ENCODE peak calls at places on chromosomes 1 and 21, in four cellular contexts. Q, H, L and C are unnamed samples.

GRCh38 chr21:46442938-46443337 is 15.8 kb upstream of the DIP2A start:
- DNase-seq in Q (no peak), H (no peak), L (no peak), C (no peak)

GRCh38 chr1:110390692-110391232 is at the start of gene SLC16A4:
- DNase-seq in Q (peak; percentile 86), H (no peak), L (peak; percentile 69), C (peak; percentile 51)

GRCh38 chr1:44423706-44424546 is 18.9 kb downstream of the RNF220 start:
- DNase-seq in Q (peak; percentile 80), H (peak; percentile 86), L (peak; percentile 77), C (peak; percentile 92)

GRCh38 chr1:96521994-96522760 is 199.4 kb upstream of the PTBP2 start:
- DNase-seq in Q (peak; percentile 67), H (peak; percentile 29), L (peak; percentile 68), C (peak; percentile 22)

GRCh38 chr1:161792740-161793139 is 26.6 kb downstream of the ATF6 start:
- DNase-seq in Q (peak; percentile 88), H (peak; percentile 88), L (peak; percentile 84), C (peak; percentile 91)

GRCh38 chr1:37433171-37433570 is 41.2 kb upstream of the ZC3H12A start:
- DNase-seq in Q (no peak), H (no peak), L (no peak), C (no peak)

GRCh38 chr1:219909476-219909875 is 18.9 kb downstream of the SLC30A10 start:
- DNase-seq in Q (no peak), H (no peak), L (no peak), C (no peak)

GRCh38 chr1:202129453-202130274 is 6.9 kb downstream of the GPR37L1 start:
- DNase-seq in Q (no peak), H (no peak), L (no peak), C (no peak)

GRCh38 chr1:47675721-47676120 is 237.9 kb downstream of the FOXD2 start:
- DNase-seq in Q (no peak), H (no peak), L (no peak), C (no peak)

GRCh38 chr1:113141650-113142473 is 68.9 kb downstream of the LRIG2 start:
- DNase-seq in Q (peak; percentile 65), H (peak; percentile 69), L (peak; percentile 52), C (peak; percentile 76)

GRCh38 chr21:41648591-41649031 is 118.2 kb downstream of the RIPK4 start:
- DNase-seq in Q (peak; percentile 80), H (no peak), L (peak; percentile 81), C (peak; percentile 88)

GRCh38 chr21:9767592-9768375 is 753.6 kb upstream of the TPTE start:
- DNase-seq in Q (no peak), H (no peak), L (no peak), C (no peak)

GRCh38 chr1:207807395-207808321 is 55.8 kb downstream of the CD46 start:
- DNase-seq in Q (no peak), H (no peak), L (peak; percentile 32), C (no peak)

GRCh38 chr1:20494609-20495311 is 8.8 kb upstream of the CAMK2N1 start:
- DNase-seq in Q (peak; percentile 97), H (peak; percentile 92), L (peak; percentile 92), C (peak; percentile 80)

GRCh38 chr1:205261946-205262668 is 34.4 kb downstream of the TMCC2 start:
- DNase-seq in Q (peak; percentile 70), H (peak; percentile 59), L (no peak), C (peak; percentile 43)

GRCh38 chr1:79646885-79647284 is 640.4 kb upstream of the ADGRL4 start:
- DNase-seq in Q (no peak), H (no peak), L (no peak), C (no peak)

GRCh38 chr1:82177190-82177589 is 376.5 kb downstream of the ADGRL2 start:
- DNase-seq in Q (peak; percentile 55), H (peak; percentile 25), L (peak; percentile 59), C (peak; percentile 50)

GRCh38 chr1:104768466-104768865 is 1018.8 kb downstream of the AMY1C start:
- DNase-seq in Q (no peak), H (no peak), L (no peak), C (no peak)

GRCh38 chr1:178263341-178263740 is 169.4 kb downstream of the RASAL2 start:
- DNase-seq in Q (peak; percentile 82), H (no peak), L (no peak), C (no peak)

GRCh38 chr1:15640667-15641066 is 23.4 kb downstream of the DDI2 start:
- DNase-seq in Q (no peak), H (peak; percentile 32), L (no peak), C (no peak)

GRCh38 chr1:155531624-155532023 is 31.0 kb downstream of the ASH1L start:
- DNase-seq in Q (no peak), H (no peak), L (no peak), C (peak; percentile 41)

GRCh38 chr1:115302390-115302961 is 35.6 kb downstream of the NGF start:
- DNase-seq in Q (peak; percentile 93), H (no peak), L (peak; percentile 83), C (peak; percentile 79)

GRCh38 chr21:30563630-30564029 is 2.5 kb upstream of the KRTAP19-7 start:
- DNase-seq in Q (no peak), H (no peak), L (no peak), C (no peak)

GRCh38 chr1:117425050-117425734 is 57.9 kb downstream of the MAN1A2 start:
- DNase-seq in Q (no peak), H (no peak), L (no peak), C (no peak)

GRCh38 chr1:54278941-54279422 is 79.0 kb downstream of the MRPL37 start:
- DNase-seq in Q (peak; percentile 93), H (no peak), L (no peak), C (peak; percentile 58)

GRCh38 chr1:88985033-88985432 is 7.4 kb downstream of the KYAT3 start:
- DNase-seq in Q (peak; percentile 92), H (peak; percentile 84), L (peak; percentile 95), C (peak; percentile 93)

GRCh38 chr1:53359225-53359933 is 31.5 kb upstream of the LRP8 start:
- DNase-seq in Q (no peak), H (no peak), L (no peak), C (no peak)

GRCh38 chr1:186304982-186305949 is 69.8 kb downstream of the TPR start:
- DNase-seq in Q (peak; percentile 19), H (peak; percentile 19), L (peak; percentile 56), C (peak; percentile 64)

GRCh38 chr1:9286556-9286955 is 6.1 kb upstream of the SPSB1 start:
- DNase-seq in Q (no peak), H (no peak), L (no peak), C (no peak)

GRCh38 chr1:56780128-56780750 is 39.0 kb downstream of the FYB2 start:
- DNase-seq in Q (no peak), H (no peak), L (no peak), C (no peak)